ENCODE peak calls at places on chromosomes 16 and 17, in ten cellular contexts. B is A673, N is hepatocyte, A is astrocyte, K is tibial artery, O is tibial nerve, W is sigmoid colon, M is thoracic aorta, Q is cardiac muscle cell, U is neural progenitor cell. V is an unnamed sample.

GRCh38 chr17:50184611-50185398 is 16.6 kb downstream of the COL1A1 start:
- DNase-seq in Q (peak; percentile 64), N (no peak), A (no peak), W (peak; percentile 92), M (peak; percentile 46), O (peak; percentile 77), K (peak; percentile 88), U (peak; percentile 31), B (no peak), V (no peak)

GRCh38 chr16:59046335-59046734 is 312.2 kb upstream of the GOT2 start:
- DNase-seq in O (no peak), K (no peak), W (no peak), M (no peak), A (peak; percentile 70), B (no peak), Q (no peak), N (no peak), U (no peak), V (no peak)

GRCh38 chr16:87584271-87584670 is 18.0 kb upstream of the JPH3 start:
- DNase-seq in W (no peak), A (peak; percentile 45), U (no peak), M (no peak), O (no peak), K (no peak), Q (peak; percentile 58), B (no peak), N (no peak), V (no peak)

GRCh38 chr16:76176153-76176552 is 101.0 kb upstream of the CNTNAP4 start:
- DNase-seq in N (no peak), K (no peak), B (no peak), A (no peak), Q (no peak), O (no peak), M (no peak), W (no peak), U (no peak), V (no peak)

GRCh38 chr17:6843241-6843890 is 11.8 kb upstream of the TEKT1 start:
- DNase-seq in Q (peak; percentile 69), M (no peak), U (peak; percentile 72), N (peak; percentile 72), O (no peak), B (peak; percentile 69), A (peak; percentile 23), K (no peak), W (no peak), V (no peak)

GRCh38 chr16:86865866-86866675 is 287.7 kb downstream of the FOXL1 start:
- DNase-seq in N (peak; percentile 71), M (no peak), B (no peak), U (no peak), O (no peak), A (no peak), W (peak; percentile 78), K (peak; percentile 62), Q (no peak), V (no peak)

GRCh38 chr16:9594047-9594446 is 502.6 kb downstream of the HAPSTR1 start:
- DNase-seq in O (no peak), M (no peak), K (no peak), U (no peak), N (no peak), W (no peak), A (no peak), Q (no peak), B (no peak), V (no peak)

GRCh38 chr16:60731329-60731728 is 1304.9 kb downstream of the CDH8 start:
- DNase-seq in M (no peak), W (no peak), O (no peak), U (no peak), B (no peak), A (no peak), Q (no peak), K (no peak), N (no peak), V (no peak)

GRCh38 chr17:79354173-79354820 is 256.6 kb downstream of the RBFOX3 start:
- DNase-seq in N (no peak), U (no peak), A (no peak), B (no peak), Q (no peak), W (no peak), M (no peak), K (no peak), O (no peak), V (no peak)

GRCh38 chr17:27952366-27952765 is 59.2 kb upstream of the LYRM9 start:
- DNase-seq in B (no peak), Q (no peak), U (no peak), K (no peak), M (no peak), O (no peak), W (no peak), N (no peak), A (no peak), V (no peak)

GRCh38 chr16:71727545-71728324 is 3.2 kb upstream of the PHLPP2 start:
- DNase-seq in W (no peak), O (no peak), A (no peak), U (no peak), Q (no peak), K (no peak), N (no peak), M (no peak), B (no peak), V (no peak)

DNA sequence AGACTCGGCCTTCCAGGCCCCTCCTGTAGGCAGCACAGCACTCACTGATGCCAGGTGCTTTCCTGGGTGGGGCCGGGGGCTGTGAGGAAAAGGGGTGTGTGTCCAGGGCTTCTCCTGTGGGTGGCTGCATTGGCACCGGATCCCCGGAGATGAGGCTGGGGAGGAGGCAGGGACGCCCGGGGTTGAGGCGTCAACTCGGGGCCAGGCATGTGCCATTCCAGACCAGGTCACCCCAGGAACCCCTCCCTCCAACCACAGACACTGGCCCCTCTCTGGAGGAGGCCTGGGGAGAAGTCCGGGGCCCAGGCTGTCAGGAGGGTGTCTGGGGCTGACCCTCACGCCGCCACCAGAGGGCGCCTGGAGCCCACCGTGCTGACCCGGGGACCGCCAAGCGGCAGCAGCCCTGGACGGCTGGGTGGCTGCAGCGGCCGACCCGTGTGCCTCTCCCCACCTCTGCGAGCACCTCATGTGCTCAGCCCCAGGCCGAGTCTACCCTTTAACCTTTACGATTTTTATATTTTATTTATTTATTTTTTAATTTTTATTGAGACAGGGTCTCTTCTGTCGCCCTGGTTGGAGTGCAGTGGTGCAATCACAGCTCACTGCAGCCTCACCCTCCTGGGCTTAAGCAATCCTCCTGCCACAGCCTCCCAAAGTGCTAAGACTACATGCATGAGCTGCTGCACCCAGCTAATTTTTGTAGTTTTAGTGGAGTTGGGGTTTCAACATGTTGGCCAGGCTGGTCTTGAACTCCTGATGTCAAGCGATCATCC is 3.2 kb upstream of the METRN start:
- DNase-seq in N (peak; percentile 85), W (peak; percentile 87), O (no peak), Q (peak; percentile 77), U (peak; percentile 91), K (peak; percentile 57), M (no peak), A (no peak), B (peak; percentile 72), V (no peak)
- TF ChIP-seq CTCF in N (peak; percentile 85), W (peak; percentile 86), O (peak; percentile 90), Q (peak; percentile 91), U (peak; percentile 82), K (peak; percentile 95), M (peak; percentile 93), A (peak; percentile 58), B (peak; percentile 89), V (peak; percentile 88)

GRCh38 chr16:51154271-51155171 is 3.5 kb upstream of the SALL1 start:
- DNase-seq in B (no peak), K (no peak), M (no peak), W (no peak), A (no peak), U (peak; percentile 84), N (peak; percentile 25), Q (no peak), O (no peak), V (no peak)

GRCh38 chr16:51155199-51155607 is 4.1 kb upstream of the SALL1 start:
- DNase-seq in U (peak; percentile 79), M (no peak), O (no peak), K (no peak), Q (no peak), N (no peak), W (no peak), B (peak; percentile 22), A (peak; percentile 66), V (no peak)

GRCh38 chr16:51151951-51152663 is 1.0 kb upstream of the SALL1 start:
- DNase-seq in N (peak; percentile 85), Q (peak; percentile 89), K (no peak), B (peak; percentile 88), U (peak; percentile 96), W (no peak), M (no peak), O (no peak), A (peak; percentile 83), V (peak; percentile 70)

GRCh38 chr16:51152691-51153261 is 1.7 kb upstream of the SALL1 start:
- DNase-seq in Q (no peak), M (no peak), N (no peak), U (no peak), B (peak; percentile 39), K (no peak), A (peak; percentile 53), O (no peak), W (no peak), V (no peak)

DNA sequence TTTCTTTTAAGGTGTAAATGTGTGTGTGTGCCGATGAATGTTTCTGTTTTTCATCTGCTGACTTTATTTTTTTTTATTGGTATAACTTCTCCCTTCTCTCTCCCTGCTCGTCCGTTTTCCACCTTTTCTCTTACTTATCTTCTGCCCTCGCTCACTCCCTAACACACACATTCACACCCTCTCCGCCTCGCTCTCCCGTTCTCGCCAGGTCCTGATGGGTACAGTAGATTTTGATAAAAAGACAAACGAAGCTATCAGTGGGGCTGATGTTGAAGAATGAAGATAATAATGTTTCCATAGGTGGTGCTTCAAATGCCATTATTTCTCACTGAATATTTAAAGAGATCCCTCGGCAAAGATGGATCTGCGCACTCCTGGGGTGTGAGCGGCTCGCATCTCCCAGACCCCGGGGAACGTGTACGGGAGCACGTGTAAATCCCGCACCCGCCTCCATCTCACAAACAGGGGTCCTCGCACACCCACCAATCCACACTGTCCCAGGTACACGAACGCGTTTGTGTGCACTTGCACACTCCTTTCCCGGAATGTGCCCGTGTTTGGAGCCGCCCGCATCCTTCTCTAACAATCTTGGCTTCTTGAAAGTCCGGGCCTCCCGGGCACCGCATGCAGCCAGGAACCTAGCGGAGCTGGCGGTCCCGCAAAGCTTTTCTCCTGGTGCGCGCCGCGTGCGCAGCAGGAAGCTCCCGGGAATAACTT is 2.4 kb upstream of the SALL1 start:
- DNase-seq in Q (no peak), O (no peak), W (no peak), M (no peak), B (no peak), N (no peak), K (no peak), U (peak; percentile 76), A (no peak), V (no peak)
- H3K4me3 ChIP-seq in Q (peak overlapping the region; percentile 68), O (peak overlapping the region; percentile 37), W (no peak overlapping the region), M (no peak overlapping the region), B (peak overlapping the region; percentile 70), N (peak overlapping the region; percentile 68), K (no peak overlapping the region), U (peak overlapping the region; percentile 97), A (peak overlapping the region; percentile 74), V (peak overlapping the region; percentile 69)

GRCh38 chr16:56460101-56460500 is 8.7 kb downstream of the OGFOD1 start:
- DNase-seq in B (no peak), U (no peak), A (peak; percentile 21), Q (no peak), W (no peak), K (no peak), O (no peak), M (no peak), N (no peak), V (no peak)
- H3K36me3 ChIP-seq in B (peaks cover 58% of the 10 kb centered on the region), U (peaks cover 29% of the 10 kb centered on the region), A (peaks cover 56% of the 10 kb centered on the region), Q (peaks cover 35% of the 10 kb centered on the region), W (peaks cover 9% of the 10 kb centered on the region), K (peaks cover 58% of the 10 kb centered on the region), O (peaks cover 73% of the 10 kb centered on the region), M (peaks cover 17% of the 10 kb centered on the region), N (no peaks in the 10 kb centered on the region), V (no peaks in the 10 kb centered on the region)

GRCh38 chr17:33949100-33949499 is 306.0 kb upstream of the CCL2 start:
- DNase-seq in Q (no peak), O (no peak), B (no peak), W (no peak), A (no peak), U (peak; percentile 70), M (no peak), K (no peak), N (peak; percentile 28), V (no peak)
- TF ChIP-seq CTCF in Q (peak; percentile 18), O (no peak), B (peak; percentile 21), W (no peak), A (no peak), U (peak; percentile 73), M (no peak), K (no peak), N (peak; percentile 36), V (peak; percentile 32)

V was measured in kidney epithelial cell.